ENCODE peak calls at places on chromosomes 2 and 18, in seven cellular contexts. One of them, this sample, is unnamed.

GRCh38 chr2:239700946-239701345 is 300.1 kb upstream of the HDAC4 start:
- DNase-seq in adrenal gland: no peak
- DNase-seq in fibroblast of pulmonary artery: no peak
- DNase-seq in BJ: no peak
- DNase-seq in H9: no peak
- DNase-seq in spleen: no peak
- DNase-seq in PC-3: no peak
- DNase-seq in this sample: no peak

GRCh38 chr2:212294816-212295215 is 243.8 kb downstream of the ERBB4 start:
- DNase-seq in adrenal gland: no peak
- DNase-seq in fibroblast of pulmonary artery: no peak
- DNase-seq in BJ: no peak
- DNase-seq in H9: no peak
- DNase-seq in spleen: no peak
- DNase-seq in PC-3: peak; percentile 5
- DNase-seq in this sample: no peak

GRCh38 chr18:6405237-6406074 is 9.3 kb downstream of the L3MBTL4 start:
- DNase-seq in adrenal gland: no peak
- DNase-seq in fibroblast of pulmonary artery: no peak
- DNase-seq in BJ: no peak
- DNase-seq in H9: no peak
- DNase-seq in spleen: no peak
- DNase-seq in PC-3: no peak
- DNase-seq in this sample: no peak

GRCh38 chr2:144430722-144431163 is 89.2 kb downstream of the ZEB2 start:
- DNase-seq in adrenal gland: no peak
- DNase-seq in fibroblast of pulmonary artery: peak; percentile 63
- DNase-seq in BJ: no peak
- DNase-seq in H9: no peak
- DNase-seq in spleen: no peak
- DNase-seq in PC-3: no peak
- DNase-seq in this sample: no peak

GRCh38 chr2:148794558-148794957 is 80.5 kb upstream of the KIF5C start:
- DNase-seq in adrenal gland: no peak
- DNase-seq in fibroblast of pulmonary artery: peak; percentile 33
- DNase-seq in BJ: peak; percentile 43
- DNase-seq in H9: no peak
- DNase-seq in spleen: no peak
- DNase-seq in PC-3: peak; percentile 49
- DNase-seq in this sample: no peak

GRCh38 chr2:191026377-191026776 is 12.4 kb upstream of the STAT1 start:
- DNase-seq in adrenal gland: no peak
- DNase-seq in fibroblast of pulmonary artery: no peak
- DNase-seq in BJ: no peak
- DNase-seq in H9: no peak
- DNase-seq in spleen: no peak
- DNase-seq in PC-3: no peak
- DNase-seq in this sample: no peak

GRCh38 chr2:20796374-20796791 is 26.5 kb downstream of the LDAH start:
- DNase-seq in adrenal gland: peak; percentile 44
- DNase-seq in fibroblast of pulmonary artery: peak; percentile 38
- DNase-seq in BJ: no peak
- DNase-seq in H9: no peak
- DNase-seq in spleen: no peak
- DNase-seq in PC-3: no peak
- DNase-seq in this sample: peak; percentile 92

GRCh38 chr2:53021285-53021684 is 746.3 kb upstream of the CHAC2 start:
- DNase-seq in adrenal gland: no peak
- DNase-seq in fibroblast of pulmonary artery: peak; percentile 71
- DNase-seq in BJ: peak; percentile 31
- DNase-seq in H9: no peak
- DNase-seq in spleen: no peak
- DNase-seq in PC-3: peak; percentile 28
- DNase-seq in this sample: peak; percentile 9

GRCh38 chr2:175282300-175282699 is 100.8 kb upstream of the ATP5MC3 start:
- DNase-seq in adrenal gland: no peak
- DNase-seq in fibroblast of pulmonary artery: peak; percentile 61
- DNase-seq in BJ: peak; percentile 4
- DNase-seq in H9: no peak
- DNase-seq in spleen: no peak
- DNase-seq in PC-3: peak; percentile 53
- DNase-seq in this sample: peak; percentile 47

GRCh38 chr2:161576421-161576820 is 47.8 kb upstream of the SLC4A10 start:
- DNase-seq in adrenal gland: no peak
- DNase-seq in fibroblast of pulmonary artery: no peak
- DNase-seq in BJ: no peak
- DNase-seq in H9: peak; percentile 87
- DNase-seq in spleen: no peak
- DNase-seq in PC-3: peak; percentile 13
- DNase-seq in this sample: peak; percentile 45

GRCh38 chr2:101900375-101900774 is 91.4 kb upstream of the IL1R2 start:
- DNase-seq in adrenal gland: no peak
- DNase-seq in fibroblast of pulmonary artery: no peak
- DNase-seq in BJ: no peak
- DNase-seq in H9: no peak
- DNase-seq in spleen: no peak
- DNase-seq in PC-3: peak; percentile 58
- DNase-seq in this sample: no peak

GRCh38 chr2:183078467-183079334 is at the start of gene DUSP19:
- DNase-seq in adrenal gland: peak; percentile 88
- DNase-seq in fibroblast of pulmonary artery: peak; percentile 95
- DNase-seq in BJ: peak; percentile 73
- DNase-seq in H9: peak; percentile 96
- DNase-seq in spleen: peak; percentile 81
- DNase-seq in PC-3: peak; percentile 99
- DNase-seq in this sample: peak; percentile 98

GRCh38 chr18:67428805-67429204 is 87.7 kb downstream of the DSEL start:
- DNase-seq in adrenal gland: no peak
- DNase-seq in fibroblast of pulmonary artery: peak; percentile 50
- DNase-seq in BJ: peak; percentile 49
- DNase-seq in H9: no peak
- DNase-seq in spleen: no peak
- DNase-seq in PC-3: peak; percentile 84
- DNase-seq in this sample: no peak

GRCh38 chr2:66508358-66509071 is 73.6 kb downstream of the MEIS1 start:
- DNase-seq in adrenal gland: no peak
- DNase-seq in fibroblast of pulmonary artery: no peak
- DNase-seq in BJ: no peak
- DNase-seq in H9: peak; percentile 42
- DNase-seq in spleen: no peak
- DNase-seq in PC-3: no peak
- DNase-seq in this sample: no peak

GRCh38 chr18:9612215-9612830 is 2.0 kb downstream of the PPP4R1 start:
- DNase-seq in adrenal gland: peak; percentile 36
- DNase-seq in fibroblast of pulmonary artery: peak; percentile 60
- DNase-seq in BJ: no peak
- DNase-seq in H9: no peak
- DNase-seq in spleen: no peak
- DNase-seq in PC-3: peak; percentile 73
- DNase-seq in this sample: peak; percentile 78

GRCh38 chr2:188952901-188953300 is 21.3 kb upstream of the COL3A1 start:
- DNase-seq in adrenal gland: no peak
- DNase-seq in fibroblast of pulmonary artery: no peak
- DNase-seq in BJ: no peak
- DNase-seq in H9: no peak
- DNase-seq in spleen: no peak
- DNase-seq in PC-3: no peak
- DNase-seq in this sample: no peak

GRCh38 chr18:24010673-24011072 is 3.9 kb upstream of the TTC39C start:
- DNase-seq in adrenal gland: no peak
- DNase-seq in fibroblast of pulmonary artery: no peak
- DNase-seq in BJ: no peak
- DNase-seq in H9: no peak
- DNase-seq in spleen: no peak
- DNase-seq in PC-3: no peak
- DNase-seq in this sample: no peak

GRCh38 chr2:127355407-127356008 is 32.3 kb downstream of the MAP3K2 start:
- DNase-seq in adrenal gland: no peak
- DNase-seq in fibroblast of pulmonary artery: no peak
- DNase-seq in BJ: no peak
- DNase-seq in H9: no peak
- DNase-seq in spleen: no peak
- DNase-seq in PC-3: peak; percentile 64
- DNase-seq in this sample: peak; percentile 50

GRCh38 chr18:55319517-55319905 is 268.5 kb downstream of the TCF4 start:
- DNase-seq in adrenal gland: no peak
- DNase-seq in fibroblast of pulmonary artery: peak; percentile 64
- DNase-seq in BJ: peak; percentile 53
- DNase-seq in H9: no peak
- DNase-seq in spleen: no peak
- DNase-seq in PC-3: no peak
- DNase-seq in this sample: no peak

GRCh38 chr2:96807127-96807471 is 9.0 kb upstream of the CNNM3 start:
- DNase-seq in adrenal gland: no peak
- DNase-seq in fibroblast of pulmonary artery: no peak
- DNase-seq in BJ: no peak
- DNase-seq in H9: no peak
- DNase-seq in spleen: no peak
- DNase-seq in PC-3: no peak
- DNase-seq in this sample: no peak

GRCh38 chr2:223008162-223008561 is 43.8 kb upstream of the KCNE4 start:
- DNase-seq in adrenal gland: peak; percentile 21
- DNase-seq in fibroblast of pulmonary artery: no peak
- DNase-seq in BJ: no peak
- DNase-seq in H9: no peak
- DNase-seq in spleen: no peak
- DNase-seq in PC-3: no peak
- DNase-seq in this sample: no peak

GRCh38 chr18:46274266-46274665 is 170.1 kb downstream of the HAUS1 start:
- DNase-seq in adrenal gland: no peak
- DNase-seq in fibroblast of pulmonary artery: no peak
- DNase-seq in BJ: no peak
- DNase-seq in H9: no peak
- DNase-seq in spleen: no peak
- DNase-seq in PC-3: no peak
- DNase-seq in this sample: no peak

GRCh38 chr2:142914507-142915313 is 37.2 kb downstream of the KYNU start:
- DNase-seq in adrenal gland: no peak
- DNase-seq in fibroblast of pulmonary artery: no peak
- DNase-seq in BJ: no peak
- DNase-seq in H9: no peak
- DNase-seq in spleen: no peak
- DNase-seq in PC-3: no peak
- DNase-seq in this sample: no peak

DNA sequence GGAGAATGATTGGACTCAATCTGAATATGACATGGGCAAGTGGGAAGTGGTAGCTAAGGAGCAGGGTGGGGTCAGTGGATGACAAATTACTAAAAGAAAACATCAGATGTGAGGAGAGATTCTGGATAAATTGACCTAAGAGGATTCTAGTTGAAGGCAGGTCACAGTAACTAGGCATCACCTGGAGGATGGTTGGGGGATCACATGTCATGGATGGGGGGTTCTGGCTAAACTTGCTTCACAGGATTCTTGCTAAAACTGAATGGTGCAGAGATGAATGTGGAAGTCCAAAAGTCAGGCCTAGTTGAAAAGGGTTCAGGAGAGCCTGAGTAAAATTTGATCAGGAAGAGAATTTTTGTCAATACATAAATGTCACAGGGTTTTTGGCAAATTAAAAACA is 18.3 kb downstream of the CLHC1 start:
- DNase-seq in adrenal gland: no peak
- DNase-seq in fibroblast of pulmonary artery: no peak
- DNase-seq in BJ: no peak
- DNase-seq in H9: no peak
- DNase-seq in spleen: no peak
- DNase-seq in PC-3: no peak
- DNase-seq in this sample: no peak
- TF ChIP-seq CTCF in adrenal gland: no peak
- TF ChIP-seq CTCF in fibroblast of pulmonary artery: no peak
- TF ChIP-seq CTCF in BJ: no peak
- TF ChIP-seq CTCF in H9: peak; percentile 24
- TF ChIP-seq CTCF in spleen: no peak
- TF ChIP-seq CTCF in PC-3: no peak
- TF ChIP-seq CTCF in this sample: no peak

DNA sequence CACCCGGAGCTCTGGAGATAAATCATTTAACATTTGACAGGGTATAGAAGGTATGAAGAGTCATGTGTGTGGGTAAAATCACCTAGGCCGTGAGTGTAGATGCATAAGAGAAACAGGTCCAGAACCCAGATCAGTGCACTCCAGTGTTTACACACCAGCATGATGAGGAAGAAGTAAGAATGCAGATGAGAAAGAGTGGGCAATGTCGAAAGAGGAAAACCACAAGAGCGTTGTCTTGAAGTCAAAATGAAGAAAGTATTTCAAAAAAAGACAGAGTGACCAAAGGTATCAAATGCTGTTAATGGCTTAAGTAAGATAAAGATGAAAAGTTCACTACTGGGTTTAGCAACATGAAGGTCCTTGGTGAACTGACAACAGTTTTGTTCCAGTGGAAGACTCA is 32.0 kb upstream of the PLB1 start:
- DNase-seq in adrenal gland: no peak
- DNase-seq in fibroblast of pulmonary artery: peak; percentile 25
- DNase-seq in BJ: no peak
- DNase-seq in H9: no peak
- DNase-seq in spleen: no peak
- DNase-seq in PC-3: no peak
- DNase-seq in this sample: no peak
- TF ChIP-seq CTCF in adrenal gland: no peak
- TF ChIP-seq CTCF in fibroblast of pulmonary artery: no peak
- TF ChIP-seq CTCF in BJ: no peak
- TF ChIP-seq CTCF in H9: no peak
- TF ChIP-seq CTCF in spleen: no peak
- TF ChIP-seq CTCF in PC-3: no peak
- TF ChIP-seq CTCF in this sample: no peak

GRCh38 chr2:216661639-216662375 is 28.6 kb downstream of the IGFBP2 start:
- DNase-seq in adrenal gland: no peak
- DNase-seq in fibroblast of pulmonary artery: no peak
- DNase-seq in BJ: no peak
- DNase-seq in H9: no peak
- DNase-seq in spleen: no peak
- DNase-seq in PC-3: no peak
- DNase-seq in this sample: no peak
- TF ChIP-seq CTCF in adrenal gland: no peak
- TF ChIP-seq CTCF in fibroblast of pulmonary artery: peak; percentile 6
- TF ChIP-seq CTCF in BJ: peak; percentile 30
- TF ChIP-seq CTCF in H9: no peak
- TF ChIP-seq CTCF in spleen: no peak
- TF ChIP-seq CTCF in PC-3: peak; percentile 40
- TF ChIP-seq CTCF in this sample: no peak

GRCh38 chr2:45732946-45733345 is 81.5 kb downstream of the PRKCE start:
- DNase-seq in adrenal gland: no peak
- DNase-seq in fibroblast of pulmonary artery: no peak
- DNase-seq in BJ: no peak
- DNase-seq in H9: no peak
- DNase-seq in spleen: no peak
- DNase-seq in PC-3: no peak
- DNase-seq in this sample: no peak

GRCh38 chr2:45732436-45732835 is 81.0 kb downstream of the PRKCE start:
- DNase-seq in adrenal gland: no peak
- DNase-seq in fibroblast of pulmonary artery: no peak
- DNase-seq in BJ: no peak
- DNase-seq in H9: no peak
- DNase-seq in spleen: no peak
- DNase-seq in PC-3: no peak
- DNase-seq in this sample: no peak

GRCh38 chr2:45728458-45728942 is 77.0 kb downstream of the PRKCE start:
- DNase-seq in adrenal gland: no peak
- DNase-seq in fibroblast of pulmonary artery: no peak
- DNase-seq in BJ: no peak
- DNase-seq in H9: no peak
- DNase-seq in spleen: no peak
- DNase-seq in PC-3: no peak
- DNase-seq in this sample: no peak

GRCh38 chr2:45731146-45731545 is 79.7 kb downstream of the PRKCE start:
- DNase-seq in adrenal gland: no peak
- DNase-seq in fibroblast of pulmonary artery: no peak
- DNase-seq in BJ: no peak
- DNase-seq in H9: no peak
- DNase-seq in spleen: no peak
- DNase-seq in PC-3: no peak
- DNase-seq in this sample: no peak

GRCh38 chr2:45729753-45730512 is 78.5 kb downstream of the PRKCE start:
- DNase-seq in adrenal gland: no peak
- DNase-seq in fibroblast of pulmonary artery: no peak
- DNase-seq in BJ: no peak
- DNase-seq in H9: no peak
- DNase-seq in spleen: no peak
- DNase-seq in PC-3: peak; percentile 60
- DNase-seq in this sample: peak; percentile 25
- TF ChIP-seq CTCF in adrenal gland: peak; percentile 13
- TF ChIP-seq CTCF in fibroblast of pulmonary artery: peak; percentile 28
- TF ChIP-seq CTCF in BJ: peak; percentile 18
- TF ChIP-seq CTCF in H9: peak; percentile 52
- TF ChIP-seq CTCF in spleen: no peak
- TF ChIP-seq CTCF in PC-3: peak; percentile 70
- TF ChIP-seq CTCF in this sample: peak; percentile 10